ENCODE peak calls at places on chromosome 17, in eight cellular contexts. U is fibroblast of lung, E is OCI-LY7, J is lower leg skin, G is thyroid gland, A is esophagus squamous epithelium, N is IMR-90, R is stomach. M is an unnamed sample.

GRCh38 chr17:45677770-45678169 is 106.3 kb upstream of the CRHR1 start:
- DNase-seq in A (no peak), R (no peak), U (no peak), E (no peak), G (no peak), N (peak), J (no peak), M (no peak)

GRCh38 chr17:82333279-82334171 is at the start of gene SECTM1:
- DNase-seq in J (peak), A (no peak), U (no peak), R (peak), N (peak), G (peak), E (no peak), M (no peak)

GRCh38 chr17:58189436-58190146 is 2.9 kb upstream of the EPX start:
- DNase-seq in U (peak), R (peak), N (peak), A (no peak), E (no peak), G (peak), J (peak), M (peak)

GRCh38 chr17:79917902-79918484 is 78.8 kb upstream of the CBX4 start:
- DNase-seq in E (no peak), G (no peak), J (no peak), U (no peak), A (no peak), R (no peak), N (no peak), M (no peak)

GRCh38 chr17:34269969-34270368 is at the start of gene CCL7:
- DNase-seq in E (no peak), G (no peak), N (peak), R (no peak), J (no peak), U (peak), A (no peak), M (peak)

GRCh38 chr17:19346351-19347255 is 15.9 kb downstream of the B9D1 start:
- DNase-seq in N (peak), G (no peak), E (peak), A (no peak), R (peak), U (peak), J (peak), M (peak)

GRCh38 chr17:12395733-12396354 is 269.8 kb upstream of the MYOCD start:
- DNase-seq in N (no peak), A (no peak), J (no peak), E (peak), R (peak), U (no peak), G (peak), M (no peak)

GRCh38 chr17:29587591-29587990 is 1.9 kb downstream of the GIT1 start:
- DNase-seq in G (no peak), J (no peak), N (no peak), A (no peak), R (no peak), E (no peak), U (no peak), M (no peak)

GRCh38 chr17:74515941-74516340 is 15.3 kb downstream of the CD300LB start:
- DNase-seq in A (no peak), N (no peak), G (no peak), R (no peak), J (peak), E (no peak), U (no peak), M (no peak)

GRCh38 chr17:27807567-27808470 is 7.5 kb upstream of the NOS2 start:
- DNase-seq in R (peak), U (no peak), E (peak), G (peak), J (peak), A (no peak), N (no peak), M (no peak)

GRCh38 chr17:60577147-60577925 is 22.7 kb upstream of the PPM1D start:
- DNase-seq in G (peak), R (no peak), N (peak), J (peak), U (peak), A (no peak), E (no peak), M (peak)

GRCh38 chr17:64147110-64148016 is 17.4 kb upstream of the ERN1 start:
- DNase-seq in E (peak), A (no peak), G (no peak), N (no peak), U (peak), R (no peak), J (peak), M (no peak)

GRCh38 chr17:51032850-51033249 is 87.8 kb downstream of the SPAG9 start:
- DNase-seq in G (no peak), N (peak), U (no peak), J (no peak), A (no peak), R (no peak), E (no peak), M (no peak)

GRCh38 chr17:3447625-3448024 is 14.0 kb upstream of the OR1E2 start:
- DNase-seq in A (no peak), J (no peak), U (peak), N (no peak), R (no peak), E (peak), G (no peak), M (no peak)

GRCh38 chr17:43779145-43780125 is 658 bp upstream of the DUSP3 start:
- DNase-seq in G (peak), E (no peak), N (peak), U (no peak), R (no peak), J (peak), A (no peak), M (no peak)

GRCh38 chr17:81920612-81921530 is 2.9 kb upstream of the SIRT7 start:
- DNase-seq in J (no peak), N (no peak), G (no peak), A (no peak), R (no peak), E (no peak), U (peak), M (no peak)

GRCh38 chr17:7574176-7574953 is 5.1 kb upstream of the CD68 start:
- DNase-seq in R (no peak), A (no peak), G (no peak), U (peak), J (no peak), N (peak), E (no peak), M (no peak)

GRCh38 chr17:29847527-29847931 is 82.5 kb downstream of the SSH2 start:
- DNase-seq in E (no peak), U (no peak), R (no peak), G (peak), J (no peak), N (no peak), A (no peak), M (no peak)

GRCh38 chr17:38619937-38620550 is 14.3 kb upstream of the SRCIN1 start:
- DNase-seq in U (no peak), G (no peak), R (no peak), A (no peak), E (no peak), N (no peak), J (peak), M (no peak)

GRCh38 chr17:36856921-36857381 is 80.3 kb upstream of the LHX1 start:
- DNase-seq in G (no peak), N (no peak), A (no peak), R (no peak), U (no peak), J (no peak), E (no peak), M (no peak)

GRCh38 chr17:9842057-9842758 is 16.5 kb downstream of the GLP2R start:
- DNase-seq in E (no peak), G (peak), N (peak), U (peak), R (peak), J (peak), A (no peak), M (no peak)

GRCh38 chr17:39194985-39195524 is 2.4 kb downstream of the CACNB1 start:
- DNase-seq in U (no peak), J (no peak), G (no peak), A (no peak), N (no peak), E (no peak), R (no peak), M (no peak)

GRCh38 chr17:31371511-31372097 is 19.9 kb upstream of the RAB11FIP4 start:
- DNase-seq in E (no peak), R (no peak), N (peak), U (peak), G (no peak), A (no peak), J (no peak), M (peak)

GRCh38 chr17:5516060-5516792 is 29.9 kb downstream of the MIS12 start:
- DNase-seq in N (peak), R (no peak), U (peak), G (no peak), A (no peak), J (no peak), E (no peak), M (peak)

DNA sequence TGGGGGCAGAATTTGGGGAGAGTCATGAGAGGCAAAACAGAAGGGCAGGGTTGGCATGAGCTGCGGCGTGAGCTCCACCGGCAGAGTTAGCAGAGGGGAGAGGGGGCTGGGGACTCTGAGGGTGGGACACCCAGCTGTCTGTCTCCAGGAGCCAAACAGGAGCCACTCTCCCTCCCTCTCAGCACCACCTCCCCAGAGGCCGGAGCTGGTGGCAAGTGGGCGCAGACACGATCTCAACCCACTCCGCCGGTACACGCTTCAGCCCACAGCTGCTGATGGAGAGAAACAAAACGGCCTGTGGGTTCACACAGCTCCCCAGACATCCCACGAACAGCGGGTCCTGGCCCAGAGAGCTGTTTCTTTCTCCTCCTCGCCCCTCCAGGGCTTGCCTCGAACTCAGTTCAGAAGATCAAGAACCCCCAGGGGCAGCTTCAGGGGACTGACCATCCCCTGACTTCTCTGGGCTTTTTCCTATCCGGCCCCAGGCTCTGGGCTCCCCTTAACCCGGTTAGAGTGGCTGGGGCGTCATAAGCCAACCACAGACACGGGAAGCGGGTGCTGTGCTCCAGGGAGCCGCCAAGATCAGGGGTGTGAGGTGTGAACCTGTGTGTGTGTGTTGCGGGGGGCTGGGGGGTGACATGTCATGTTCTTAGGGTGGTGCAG is 7.6 kb downstream of the RHBDF2 start:
- DNase-seq in J (no peak), G (no peak), N (no peak), R (peak), A (no peak), E (peak), U (no peak), M (no peak)
- H3K4me3 ChIP-seq in J (no peak), G (no peak), N (no peak), R (peak), A (peak), E (peak), U (no peak), M (no peak)

DNA sequence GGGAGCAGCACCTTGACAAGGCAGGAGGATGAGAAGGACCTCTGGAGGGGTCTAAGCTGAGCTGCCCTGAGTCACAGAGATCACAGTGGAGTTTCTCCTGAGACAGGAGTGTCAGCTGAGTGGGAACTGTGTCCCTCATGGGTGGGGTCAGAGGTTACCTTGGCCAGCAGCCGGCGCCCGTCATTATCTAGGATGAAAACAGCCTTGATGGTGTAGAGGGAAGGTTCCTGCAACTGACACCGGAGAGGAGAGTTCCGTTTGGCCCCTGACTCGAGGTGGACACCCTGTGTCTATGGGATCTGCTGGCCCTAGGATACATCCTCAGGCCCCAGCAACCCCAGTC is 933 bp downstream of the COPZ2 start:
- DNase-seq in R (no peak), U (no peak), E (no peak), N (no peak), J (no peak), G (no peak), A (no peak), M (no peak)
- H3K4me3 ChIP-seq in R (peak), U (peak), E (no peak), N (peak), J (no peak), G (no peak), A (peak), M (peak)

GRCh38 chr17:65190467-65191095 is 53.4 kb downstream of the RGS9 start:
- DNase-seq in E (no peak), N (peak), G (no peak), R (no peak), U (peak), J (no peak), A (no peak), M (no peak)
- H3K4me3 ChIP-seq in E (no peak), N (no peak), G (no peak), R (no peak), U (no peak), J (no peak), A (no peak), M (no peak)

DNA sequence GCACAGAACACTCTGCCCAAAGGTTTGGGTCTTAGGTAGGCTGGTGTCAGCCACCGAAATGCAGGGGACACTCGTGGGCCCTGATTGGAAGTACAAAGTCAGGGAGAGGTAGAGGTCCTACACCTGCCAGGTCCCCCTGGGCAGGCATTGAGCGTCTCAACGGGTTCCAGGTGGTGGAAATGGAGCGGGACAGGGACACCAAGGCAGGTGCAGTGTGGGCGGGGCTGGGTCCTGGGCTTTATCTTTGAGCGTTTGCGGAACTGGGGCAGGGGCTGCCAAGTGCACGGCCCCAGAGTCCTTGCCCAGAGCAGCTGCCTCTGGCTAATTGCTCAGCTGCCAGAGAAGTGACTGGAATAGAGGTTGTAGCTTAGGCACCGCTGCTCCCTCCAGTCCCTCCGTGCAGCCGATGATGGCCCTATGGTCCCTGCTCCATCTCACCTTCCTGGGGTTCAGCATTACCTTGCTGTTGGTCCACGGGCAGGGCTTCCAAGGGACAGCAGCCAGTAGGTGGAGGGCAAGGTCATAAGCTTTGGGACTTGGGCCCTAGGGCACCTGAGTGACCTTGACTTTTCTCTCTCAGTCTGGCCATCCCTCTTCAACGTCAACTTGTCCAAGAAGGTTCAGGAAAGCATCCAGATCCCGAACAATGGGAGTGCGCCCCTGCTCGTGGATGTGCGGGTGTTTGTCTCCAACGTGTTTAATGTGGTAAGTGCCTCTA is at the start of gene ZACN:
- DNase-seq in R (no peak), A (no peak), G (no peak), N (no peak), J (no peak), U (no peak), E (no peak), M (no peak)
- H3K4me3 ChIP-seq in R (no peak), A (no peak), G (no peak), N (no peak), J (no peak), U (no peak), E (no peak), M (no peak)

GRCh38 chr17:411416-412120 is 59.0 kb upstream of the RPH3AL start:
- DNase-seq in J (no peak), G (no peak), E (no peak), R (no peak), U (no peak), N (no peak), A (no peak), M (no peak)
- H3K4me3 ChIP-seq in J (no peak), G (no peak), E (no peak), R (no peak), U (peak), N (no peak), A (no peak), M (no peak)